ENCODE peak calls at places on chromosomes 12 and 14, in five cellular contexts. R is NCI-H2081; J is mucosa of gallbladder; K is stimulated activated naive CD4-positive, alpha-beta T cell; U is choroid plexus epithelial cell. T is an unnamed sample.

GRCh38 chr14:61281186-61281676 is at the start of gene TMEM30B:
- DNase-seq in R (peak; percentile 53), J (peak; percentile 91), K (peak; percentile 43), U (no peak), T (peak; percentile 94)

GRCh38 chr12:24470050-24470449 is 478.9 kb downstream of the BCAT1 start:
- DNase-seq in R (peak; percentile 67), J (no peak), K (no peak), U (peak; percentile 64), T (no peak)

GRCh38 chr14:94936411-94936892 is 166.5 kb upstream of the GSC start:
- DNase-seq in R (peak; percentile 66), J (peak; percentile 54), K (no peak), U (peak; percentile 24), T (no peak)

GRCh38 chr14:22433059-22433458 is 156.0 kb downstream of the DAD1 start:
- DNase-seq in R (no peak), J (no peak), K (no peak), U (no peak), T (no peak)

GRCh38 chr14:105138021-105138541 is 30.5 kb downstream of the JAG2 start:
- DNase-seq in R (no peak), J (no peak), K (no peak), U (no peak), T (no peak)

GRCh38 chr12:102596016-102596415 is 115.7 kb upstream of the IGF1 start:
- DNase-seq in R (no peak), J (no peak), K (no peak), U (no peak), T (no peak)

GRCh38 chr12:132337557-132337956 is 8.2 kb upstream of the GALNT9 start:
- DNase-seq in R (no peak), J (no peak), K (no peak), U (no peak), T (no peak)

GRCh38 chr14:99476864-99477263 is 3.8 kb downstream of the SETD3 start:
- DNase-seq in R (no peak), J (no peak), K (no peak), U (peak; percentile 9), T (no peak)

GRCh38 chr14:77116194-77116817 is 18.2 kb downstream of the CIPC start:
- DNase-seq in R (no peak), J (no peak), K (no peak), U (no peak), T (no peak)

GRCh38 chr14:63654346-63654745 is 12.7 kb upstream of the WDR89 start:
- DNase-seq in R (no peak), J (no peak), K (no peak), U (peak; percentile 14), T (no peak)

GRCh38 chr12:111462134-111462821 is 56.6 kb downstream of the SH2B3 start:
- DNase-seq in R (no peak), J (no peak), K (no peak), U (peak; percentile 55), T (no peak)

GRCh38 chr12:91327889-91328288 is 145.3 kb upstream of the DCN start:
- DNase-seq in R (no peak), J (no peak), K (no peak), U (no peak), T (no peak)

GRCh38 chr12:124564232-124564958 is 3.0 kb downstream of the NCOR2 start:
- DNase-seq in R (no peak), J (no peak), K (no peak), U (no peak), T (no peak)

GRCh38 chr14:61516957-61517356 is 178.4 kb upstream of the HIF1A start:
- DNase-seq in R (no peak), J (no peak), K (no peak), U (no peak), T (no peak)

GRCh38 chr12:76037130-76038105 is 5.8 kb upstream of the PHLDA1 start:
- DNase-seq in R (peak; percentile 79), J (peak; percentile 34), K (no peak), U (peak; percentile 94), T (peak; percentile 52)

GRCh38 chr14:67532998-67533753 is at the start of gene PLEKHH1:
- DNase-seq in R (peak; percentile 87), J (peak; percentile 77), K (peak; percentile 20), U (peak; percentile 61), T (peak; percentile 74)

GRCh38 chr12:49899286-49899843 is 4.3 kb downstream of the FAIM2 start:
- DNase-seq in R (no peak), J (no peak), K (no peak), U (no peak), T (no peak)

GRCh38 chr12:123678981-123679380 is 8.1 kb downstream of the TCTN2 start:
- DNase-seq in R (no peak), J (no peak), K (no peak), U (no peak), T (no peak)

GRCh38 chr12:79071498-79071897 is 206.9 kb downstream of the SYT1 start:
- DNase-seq in R (no peak), J (no peak), K (no peak), U (no peak), T (no peak)

GRCh38 chr12:75503866-75504265 is 7.5 kb downstream of the KRR1 start:
- DNase-seq in R (no peak), J (no peak), K (no peak), U (no peak), T (no peak)

GRCh38 chr12:53231859-53232640 is at the start of gene RARG:
- DNase-seq in R (no peak), J (peak; percentile 55), K (peak; percentile 69), U (no peak), T (peak; percentile 78)

GRCh38 chr14:71380271-71380670 is 473.0 kb downstream of the PCNX1 start:
- DNase-seq in R (no peak), J (no peak), K (no peak), U (peak; percentile 89), T (no peak)

GRCh38 chr12:52585951-52586350 is 12.3 kb upstream of the KRT74 start:
- DNase-seq in R (no peak), J (no peak), K (peak; percentile 75), U (no peak), T (no peak)

GRCh38 chr12:4191642-4192041 is 81.9 kb upstream of the CCND2 start:
- DNase-seq in R (no peak), J (no peak), K (no peak), U (no peak), T (no peak)

GRCh38 chr14:74525361-74525851 is 31.8 kb downstream of the ISCA2 start:
- DNase-seq in R (no peak), J (no peak), K (no peak), U (peak; percentile 13), T (no peak)

GRCh38 chr14:34283590-34283989 is 178.4 kb downstream of the SPTSSA start:
- DNase-seq in R (no peak), J (no peak), K (no peak), U (no peak), T (no peak)

T was measured in Calu3.